ENCODE peak calls at places on chromosomes 11 and 22, in four cellular contexts. B is epithelial cell of proximal tubule, G is left lung, E is GM13977. T is an unnamed sample.
A peak's percentile ranks its signal among the peaks of the same experiment; 100 is the strongest.

GRCh38 chr11:70566768-70567530 is 168.6 kb downstream of the CTTN start:
- DNase-seq in B (no peak), G (no peak), E (no peak), T (no peak)

GRCh38 chr11:2461253-2462091 is 16.7 kb downstream of the KCNQ1 start:
- DNase-seq in B (no peak), G (no peak), E (no peak), T (no peak)

GRCh38 chr11:105489431-105489830 is 120.4 kb upstream of the GRIA4 start:
- DNase-seq in B (peak; percentile 15), G (no peak), E (no peak), T (no peak)

GRCh38 chr11:64163951-64164350 is 2.0 kb downstream of the MACROD1 start:
- DNase-seq in B (no peak), G (no peak), E (no peak), T (no peak)

GRCh38 chr22:42977574-42977973 is 37.4 kb downstream of the PACSIN2 start:
- DNase-seq in B (no peak), G (no peak), E (no peak), T (no peak)

GRCh38 chr11:123069878-123070821 is 8.2 kb upstream of the HSPA8 start:
- DNase-seq in B (no peak), G (no peak), E (peak; percentile 51), T (peak; percentile 49)

GRCh38 chr11:117605331-117605730 is 191.7 kb downstream of the DSCAML1 start:
- DNase-seq in B (no peak), G (no peak), E (no peak), T (no peak)

GRCh38 chr22:48444320-48445112 is 1383.2 kb downstream of the BRD1 start:
- DNase-seq in B (no peak), G (no peak), E (no peak), T (no peak)

GRCh38 chr11:111357150-111358037 is 21.7 kb downstream of the POU2AF1 start:
- DNase-seq in B (no peak), G (no peak), E (no peak), T (no peak)

GRCh38 chr11:89184021-89184420 is 6.3 kb downstream of the TYR start:
- DNase-seq in B (no peak), G (no peak), E (no peak), T (no peak)

GRCh38 chr11:61581030-61581928 is at the start of gene SYT7:
- DNase-seq in B (peak; percentile 61), G (peak; percentile 97), E (peak; percentile 98), T (peak; percentile 96)

GRCh38 chr11:61578819-61579218 is 2.1 kb downstream of the SYT7 start:
- DNase-seq in B (no peak), G (no peak), E (no peak), T (no peak)

GRCh38 chr11:61577383-61578118 is 3.3 kb downstream of the SYT7 start:
- DNase-seq in B (no peak), G (no peak), E (no peak), T (no peak)

GRCh38 chr11:61580292-61580888 is 486 bp downstream of the SYT7 start:
- DNase-seq in B (no peak), G (no peak), E (no peak), T (no peak)

DNA sequence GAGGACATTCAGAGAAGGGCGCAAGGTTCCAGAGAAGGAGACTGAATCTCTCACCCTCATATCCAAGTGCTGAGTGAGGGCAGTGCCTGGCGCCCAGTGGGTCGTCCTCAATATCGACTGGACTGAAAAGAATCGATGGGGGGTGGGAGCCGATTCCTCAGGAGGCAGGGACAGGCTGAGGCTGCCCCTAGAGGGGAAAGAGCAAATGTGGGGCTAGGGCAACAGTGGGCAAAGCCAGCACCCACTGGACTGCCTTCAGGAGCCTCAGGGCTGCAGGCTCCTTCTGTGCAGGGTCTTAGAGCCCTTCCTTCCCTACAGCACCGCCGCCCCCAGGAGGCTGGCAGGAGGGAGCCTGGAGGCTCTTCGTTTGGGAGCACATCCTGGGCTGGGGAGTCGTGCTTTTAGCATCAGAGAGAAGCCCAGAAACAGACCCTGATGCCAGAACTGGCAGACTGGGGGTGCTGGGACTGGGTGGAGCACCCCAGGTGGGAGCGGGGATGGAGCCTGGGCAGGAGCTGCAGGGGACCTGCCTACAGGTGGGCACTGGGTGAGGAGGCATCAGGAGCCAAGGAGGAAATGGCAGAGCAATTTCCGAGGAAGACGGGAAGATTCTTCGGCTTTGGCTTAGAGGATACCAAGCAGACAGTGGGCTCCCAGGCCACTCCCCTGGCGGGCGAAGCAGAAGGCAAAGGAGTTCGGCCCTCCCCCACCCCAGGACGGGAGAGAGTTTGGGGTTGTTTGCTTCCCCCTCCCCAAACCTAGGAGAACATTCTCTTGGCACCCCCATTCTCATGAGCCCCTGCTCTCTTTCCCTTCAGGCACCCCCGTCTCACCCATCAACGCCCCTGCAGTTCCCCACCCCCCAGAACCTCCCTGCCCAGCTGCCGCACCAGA is 1.2 kb downstream of the SYT7 start:
- DNase-seq in B (no peak), G (no peak), E (no peak), T (no peak)
- TF ChIP-seq CTCF in B (no peak), G (no peak), E (no peak), T (no peak)

DNA sequence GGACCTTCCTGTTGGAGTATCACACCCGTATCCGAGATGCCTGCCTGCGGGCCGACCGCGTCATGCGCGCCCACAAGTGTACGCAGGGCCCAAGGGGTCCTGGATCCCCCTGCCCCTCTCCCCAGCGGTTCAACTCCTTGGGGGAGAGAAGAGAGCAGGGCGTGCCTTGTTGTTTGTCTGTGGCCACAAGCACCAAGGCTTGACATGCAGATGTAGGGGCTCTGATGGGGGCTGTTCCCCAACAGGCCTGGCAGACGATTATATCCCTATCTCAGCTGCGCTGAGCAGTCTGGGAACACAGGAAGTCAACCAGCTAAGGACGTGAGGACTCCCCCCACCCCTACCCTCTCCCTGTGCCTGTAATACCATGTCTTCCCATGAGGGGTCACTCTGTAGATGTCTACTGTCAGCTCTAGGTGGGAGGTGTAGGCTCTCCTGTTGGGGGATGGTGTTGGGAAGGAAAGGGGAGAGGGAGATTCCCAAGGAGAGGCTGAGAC is 6.8 kb downstream of the CFL1 start:
- DNase-seq in B (no peak), G (no peak), E (no peak), T (peak; percentile 55)
- TF ChIP-seq CTCF in B (peak; percentile 58), G (no peak), E (peak; percentile 41), T (no peak)

DNA sequence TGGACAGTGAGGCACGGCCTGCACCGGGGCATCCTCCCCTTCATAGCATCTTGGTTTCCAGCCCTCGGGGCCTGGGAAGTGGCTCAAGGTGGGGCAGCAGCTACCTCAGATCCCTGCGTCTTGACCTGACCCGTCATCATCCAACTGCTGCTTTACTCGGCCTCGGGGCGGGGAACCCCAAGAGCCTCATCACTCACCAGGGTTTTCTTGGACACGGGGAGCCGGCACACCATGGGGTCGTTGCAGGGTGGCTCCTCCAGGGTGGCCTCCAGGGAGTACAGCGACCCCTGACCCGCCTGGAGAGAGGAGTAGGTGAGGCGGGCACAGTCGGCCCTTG is 651 bp downstream of the CTSF start:
- DNase-seq in B (no peak), G (no peak), E (no peak), T (no peak)
- TF ChIP-seq CTCF in B (no peak), G (no peak), E (no peak), T (no peak)

GRCh38 chr22:37333724-37334460 is 51.6 kb downstream of the CYTH4 start:
- DNase-seq in B (no peak), G (no peak), E (no peak), T (no peak)
- TF ChIP-seq CTCF in B (no peak), G (no peak), E (no peak), T (no peak)

GRCh38 chr22:25027959-25028840 is 75.7 kb downstream of the KIAA1671 start:
- DNase-seq in B (no peak), G (peak; percentile 72), E (no peak), T (peak; percentile 51)
- TF ChIP-seq CTCF in B (peak; percentile 51), G (no peak), E (peak; percentile 34), T (peak; percentile 12)

DNA sequence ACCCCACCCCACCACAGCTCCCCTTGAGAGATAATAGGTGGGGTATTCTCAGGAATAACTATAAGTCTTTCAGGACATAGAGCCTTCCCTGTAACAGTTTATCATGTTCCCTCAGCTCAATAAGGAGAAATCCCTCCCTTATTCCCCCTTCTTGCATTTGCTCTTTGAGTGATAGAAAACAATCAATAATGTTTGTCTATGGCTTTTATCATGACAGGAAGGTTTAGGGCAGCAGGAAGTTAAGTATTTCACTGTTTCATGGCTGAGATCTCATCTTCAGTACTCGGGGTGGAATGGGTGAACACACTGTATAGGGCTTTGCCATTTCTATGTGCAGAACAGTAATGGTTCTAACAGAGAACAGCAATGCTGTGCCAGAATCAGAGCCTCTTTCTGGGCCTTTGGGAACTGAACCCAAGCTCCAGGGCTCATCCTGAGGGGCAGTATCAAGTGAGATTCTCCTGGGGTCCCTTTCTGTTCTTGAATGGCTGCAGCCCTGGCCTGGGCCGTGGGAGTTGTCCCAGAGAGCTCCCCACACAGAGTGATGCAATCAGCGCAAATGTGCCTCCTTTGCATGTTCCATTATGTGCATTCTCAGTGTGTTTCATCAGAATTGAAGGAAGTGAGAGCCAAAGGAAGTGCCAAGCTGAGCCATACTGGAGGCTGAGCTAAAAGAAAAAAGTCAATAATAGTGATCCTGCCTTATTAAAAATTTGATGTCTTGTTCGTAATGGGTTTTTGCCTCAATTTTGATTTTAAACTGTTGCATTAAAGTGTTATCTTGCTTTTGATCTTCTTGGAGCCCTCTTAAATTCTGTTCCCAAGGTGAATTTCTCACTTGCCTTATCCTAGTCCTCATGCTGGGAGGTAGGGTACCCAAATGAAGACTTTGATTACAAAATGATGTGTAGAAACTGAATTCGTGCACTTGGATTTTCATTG is 2.9 kb upstream of the CYP2R1 start:
- DNase-seq in B (no peak), G (peak; percentile 65), E (no peak), T (no peak)
- TF ChIP-seq CTCF in B (no peak), G (no peak), E (no peak), T (no peak)

DNA sequence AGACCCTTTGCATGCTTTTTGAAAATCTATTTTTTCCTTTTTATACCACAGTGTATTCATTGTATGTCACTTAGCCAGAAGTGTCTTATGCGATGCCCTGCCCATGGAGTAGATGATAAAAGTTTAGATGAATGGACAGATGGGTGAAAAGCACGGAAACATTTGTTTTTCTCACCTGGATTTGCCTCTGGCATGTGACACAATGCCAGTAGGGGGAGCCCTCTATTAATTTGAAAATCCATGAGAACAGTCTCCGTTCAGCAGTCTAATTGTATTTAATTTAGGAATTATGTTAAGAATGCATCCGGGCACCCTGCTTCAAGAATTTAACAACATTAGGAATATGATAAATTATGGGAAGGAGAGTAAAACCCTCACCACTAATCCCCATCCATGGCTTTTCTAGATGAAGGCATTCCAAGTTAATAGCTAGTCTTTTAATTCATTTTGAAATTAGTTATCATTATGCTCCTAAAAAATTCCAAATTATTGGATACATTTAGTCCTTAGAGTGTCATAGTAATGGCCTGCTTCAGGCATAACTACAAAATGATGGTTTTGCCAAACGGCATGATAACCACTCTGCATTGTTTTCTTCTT is 55.3 kb upstream of the ALKBH3 start:
- DNase-seq in B (no peak), G (no peak), E (peak; percentile 11), T (no peak)
- TF ChIP-seq CTCF in B (peak; percentile 83), G (peak; percentile 63), E (peak; percentile 52), T (peak; percentile 35)

GRCh38 chr11:62806611-62807121 is 1.4 kb upstream of the NXF1 start:
- DNase-seq in B (no peak), G (no peak), E (no peak), T (no peak)
- TF ChIP-seq CTCF in B (no peak), G (no peak), E (no peak), T (no peak)

T was measured in GM13976.